ENCODE peak calls at places on chromosomes 1 and 21, in four cellular contexts. P, Q, J and Z are unnamed samples.

GRCh38 chr21:31945576-31945975 is 72.8 kb downstream of the HUNK start:
- DNase-seq in P (no peak), Q (no peak), J (no peak), Z (no peak)

GRCh38 chr1:203495845-203496244 is 1.9 kb downstream of the OPTC start:
- DNase-seq in J (no peak), P (no peak), Q (no peak), Z (no peak)

GRCh38 chr1:229970714-229971113 is 96.3 kb upstream of the GALNT2 start:
- DNase-seq in Q (no peak), P (no peak), J (no peak), Z (no peak)

GRCh38 chr1:116278541-116278866 is 94.5 kb upstream of the ATP1A1 start:
- DNase-seq in Q (no peak), P (no peak), J (no peak), Z (no peak)

GRCh38 chr1:32367912-32368635 is 5.7 kb downstream of the TSSK3 start:
- DNase-seq in Q (no peak), J (no peak), P (no peak), Z (no peak)

GRCh38 chr1:160925652-160926241 is 28.9 kb downstream of the ITLN2 start:
- DNase-seq in P (no peak), Q (no peak), J (no peak), Z (no peak)

GRCh38 chr21:34744801-34745200 is 76.0 kb downstream of the CLIC6 start:
- DNase-seq in Q (no peak), P (no peak), J (no peak), Z (no peak)

GRCh38 chr1:245475961-245476522 is 321.3 kb downstream of the KIF26B start:
- DNase-seq in Q (no peak), J (no peak), P (no peak), Z (no peak)

GRCh38 chr21:32312976-32313375 is 14.3 kb downstream of the MRAP start:
- DNase-seq in J (no peak), Q (no peak), P (no peak), Z (no peak)

GRCh38 chr1:155989242-155989991 is 11.1 kb upstream of the ARHGEF2 start:
- DNase-seq in P (peak; percentile 85), Q (peak; percentile 69), J (peak; percentile 35), Z (peak; percentile 94)

GRCh38 chr21:19553930-19554615 is 1150.5 kb upstream of the TMPRSS15 start:
- DNase-seq in P (no peak), J (no peak), Q (no peak), Z (no peak)

GRCh38 chr1:224340711-224341384 is 10.9 kb upstream of the NVL start:
- DNase-seq in Q (no peak), P (no peak), J (no peak), Z (peak; percentile 86)

GRCh38 chr1:41102208-41102607 is 80.7 kb upstream of the SLFNL1 start:
- DNase-seq in Q (no peak), P (peak; percentile 90), J (no peak), Z (peak; percentile 73)

GRCh38 chr1:158520955-158521665 is 33.1 kb downstream of the OR6Y1 start:
- DNase-seq in Q (no peak), P (no peak), J (no peak), Z (no peak)

GRCh38 chr1:13864760-13865159 is 164.8 kb downstream of the PRDM2 start:
- DNase-seq in J (no peak), P (no peak), Q (no peak), Z (no peak)

GRCh38 chr1:51584021-51584420 is 32.9 kb upstream of the OSBPL9 start:
- DNase-seq in P (no peak), Q (no peak), J (no peak), Z (no peak)

GRCh38 chr1:213643360-213643759 is 344.4 kb upstream of the PROX1 start:
- DNase-seq in J (no peak), Q (no peak), P (no peak), Z (no peak)

GRCh38 chr1:183842817-183843187 is 37.9 kb downstream of the RGL1 start:
- DNase-seq in Q (no peak), J (no peak), P (no peak), Z (no peak)

GRCh38 chr1:183838221-183838620 is 33.3 kb downstream of the RGL1 start:
- DNase-seq in Q (no peak), J (no peak), P (no peak), Z (no peak)

GRCh38 chr1:183841550-183841949 is 36.6 kb downstream of the RGL1 start:
- DNase-seq in P (no peak), J (no peak), Q (no peak), Z (no peak)

GRCh38 chr1:183841950-183842816 is 37.3 kb downstream of the RGL1 start:
- DNase-seq in J (no peak), Q (no peak), P (no peak), Z (no peak)

DNA sequence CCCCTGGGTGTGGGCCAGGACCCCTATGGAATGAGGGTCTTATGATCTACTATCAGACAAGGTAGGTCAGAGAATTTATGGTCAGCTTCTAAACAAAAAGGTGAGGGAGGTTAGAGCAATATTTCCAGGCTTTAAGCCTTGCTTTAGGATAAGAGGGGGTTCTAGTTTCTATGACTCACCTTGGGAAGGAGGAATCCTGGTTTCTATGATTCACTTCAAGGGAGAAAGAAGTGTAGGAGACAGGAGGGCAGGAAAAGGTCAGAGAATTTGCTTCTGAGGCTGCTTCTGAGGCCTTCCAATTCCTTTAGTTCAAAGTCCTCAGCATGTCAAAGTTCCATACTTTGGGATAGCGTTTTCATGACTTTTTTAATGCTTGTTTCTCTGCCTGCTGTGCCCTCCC is 35.2 kb downstream of the RGL1 start:
- DNase-seq in Q (no peak), J (no peak), P (no peak), Z (no peak)
- H3K4me1 ChIP-seq in Q (no peaks in the 10 kb centered on the region), J (peaks cover 29% of the 10 kb centered on the region), P (peaks cover 20% of the 10 kb centered on the region), Z (peaks cover 23% of the 10 kb centered on the region)

GRCh38 chr1:24189528-24189927 is 2.4 kb upstream of the IFNLR1 start:
- DNase-seq in Q (no peak), J (no peak), P (peak; percentile 44), Z (peak; percentile 84)

GRCh38 chr1:24186031-24186710 is 918 bp downstream of the IFNLR1 start:
- DNase-seq in P (peak; percentile 42), Q (no peak), J (no peak), Z (no peak)

GRCh38 chr1:24185056-24185455 is 2.0 kb downstream of the IFNLR1 start:
- DNase-seq in Q (no peak), P (no peak), J (no peak), Z (no peak)

GRCh38 chr1:24186711-24186992 is 437 bp downstream of the IFNLR1 start:
- DNase-seq in Q (no peak), P (no peak), J (no peak), Z (no peak)

DNA sequence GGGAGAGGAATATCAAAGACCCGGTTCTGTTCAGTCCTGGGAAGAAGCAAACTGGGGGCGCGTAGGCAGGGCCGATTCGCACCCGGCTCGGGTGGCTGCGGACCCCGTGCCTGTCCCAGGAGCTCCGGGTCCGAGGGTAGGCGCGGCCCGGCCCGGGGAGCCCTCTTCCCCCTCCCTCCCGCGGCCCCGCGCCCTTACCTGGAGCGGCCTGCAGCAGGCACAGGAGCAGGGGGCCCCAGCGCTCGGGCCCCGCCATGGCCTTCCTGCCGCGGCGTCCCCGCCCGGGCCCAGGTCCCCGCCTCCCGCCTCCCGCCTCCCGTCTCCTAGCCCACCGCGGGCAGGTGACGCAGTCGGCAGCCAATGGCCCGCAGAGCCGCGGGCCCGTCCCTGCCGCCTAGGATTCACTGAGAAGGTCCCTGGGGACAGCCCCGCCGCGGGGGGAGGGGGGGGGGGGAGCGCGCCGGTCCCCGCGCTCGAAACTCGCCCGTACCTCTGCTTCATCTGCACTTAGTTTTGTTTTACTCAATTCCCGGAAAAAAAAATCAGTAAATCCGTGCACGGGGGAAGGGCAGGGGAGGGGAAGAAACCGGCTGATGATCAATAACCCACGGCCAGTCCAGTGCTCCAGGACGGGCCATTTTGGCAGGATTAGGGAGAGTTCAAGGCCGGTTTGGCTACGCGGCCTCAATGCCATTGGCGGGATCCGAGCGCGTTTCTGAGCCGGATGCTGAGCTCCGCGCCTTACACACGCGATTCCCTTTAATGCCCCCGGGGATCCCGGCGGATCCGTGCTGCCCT is at the start of gene IFNLR1:
- DNase-seq in Q (no peak), P (peak; percentile 62), J (no peak), Z (peak; percentile 94)
- TF ChIP-seq POLR2A in Q (no peak), P (no peak), J (peak; percentile 31), Z (no peak)

GRCh38 chr1:71658295-71658694 is 577.5 kb upstream of the ZRANB2 start:
- DNase-seq in Q (no peak), P (no peak), J (no peak), Z (no peak)

GRCh38 chr1:71660417-71660816 is 579.6 kb upstream of the ZRANB2 start:
- DNase-seq in Q (no peak), P (no peak), J (no peak), Z (no peak)

GRCh38 chr1:71653952-71654351 is 573.1 kb upstream of the ZRANB2 start:
- DNase-seq in P (no peak), J (no peak), Q (no peak), Z (no peak)

GRCh38 chr1:71655604-71656003 is 574.8 kb upstream of the ZRANB2 start:
- DNase-seq in Q (no peak), P (no peak), J (no peak), Z (no peak)

DNA sequence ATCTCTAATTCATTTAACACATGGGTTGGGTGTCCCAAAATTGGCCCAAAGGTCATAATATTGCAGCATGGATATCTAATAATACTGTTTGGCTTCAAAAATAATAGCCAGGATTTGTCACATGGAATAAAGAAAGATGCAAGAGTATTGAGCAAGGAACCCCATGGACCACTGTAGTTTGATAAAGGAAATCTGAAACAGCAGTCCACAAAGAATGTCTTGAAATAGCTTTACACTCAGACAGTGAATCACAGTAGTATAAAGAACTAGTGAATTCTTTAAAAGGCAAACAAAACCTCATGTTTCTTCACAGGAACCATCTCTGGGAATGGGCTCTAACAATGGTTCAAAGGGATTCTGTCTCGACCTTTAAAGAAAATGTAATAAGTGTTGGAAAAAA is 576.1 kb upstream of the ZRANB2 start:
- DNase-seq in Q (no peak), P (no peak), J (no peak), Z (no peak)
- H3K4me1 ChIP-seq in Q (no peaks in the 10 kb centered on the region), P (peaks cover 11% of the 10 kb centered on the region), J (peaks cover 9% of the 10 kb centered on the region), Z (no peaks in the 10 kb centered on the region)

GRCh38 chr1:153987621-153988020 is 1.5 kb upstream of the RAB13 start:
- DNase-seq in J (no peak), Q (no peak), P (no peak), Z (no peak)

GRCh38 chr1:153984125-153984899 is 1.8 kb downstream of the RAB13 start:
- DNase-seq in J (no peak), Q (no peak), P (no peak), Z (no peak)

GRCh38 chr1:153985984-153986761 is at the start of gene RAB13:
- DNase-seq in P (peak; percentile 93), Q (peak; percentile 88), J (no peak), Z (peak; percentile 88)

GRCh38 chr1:153990468-153991150 is at the start of gene RPS27:
- DNase-seq in J (peak; percentile 77), Q (peak; percentile 95), P (peak; percentile 96), Z (peak; percentile 92)

DNA sequence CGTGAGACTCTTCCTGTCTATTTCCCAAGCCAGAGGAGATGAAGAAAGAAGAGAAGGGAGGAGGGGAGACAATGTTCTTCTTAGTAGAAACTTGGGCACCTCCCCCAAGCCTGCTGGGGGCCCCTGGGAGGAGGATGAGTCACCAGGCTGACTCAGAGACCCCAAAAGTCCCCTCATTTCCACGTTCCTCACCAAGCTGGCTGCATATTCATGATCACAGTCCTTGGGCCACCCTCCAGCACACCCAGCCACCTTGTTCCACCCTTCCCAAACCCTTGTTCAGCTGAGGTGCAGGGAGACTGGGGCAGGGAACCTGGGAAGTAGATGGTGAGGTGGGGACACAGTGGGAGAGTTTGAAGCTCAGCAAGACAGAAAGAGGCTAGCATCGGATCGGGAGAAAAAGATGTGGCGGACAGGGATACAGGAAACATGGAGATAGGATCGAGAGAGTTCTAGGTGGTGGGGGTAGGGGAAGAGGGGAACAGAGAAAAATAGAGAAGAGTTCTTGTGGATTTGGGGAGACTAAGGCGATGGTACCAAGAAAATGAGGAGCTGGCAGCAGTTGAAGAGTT is 712 bp downstream of the RAB13 start:
- DNase-seq in Q (peak; percentile 74), J (no peak), P (peak; percentile 87), Z (no peak)
- TF ChIP-seq POLR2A in Q (peak; percentile 65), J (no peak), P (no peak), Z (no peak)

GRCh38 chr1:179087665-179088064 is 5.8 kb downstream of the TOR3A start:
- DNase-seq in J (no peak), Q (peak; percentile 42), P (no peak), Z (no peak)
- H3K4me1 ChIP-seq in J (peaks cover 53% of the 10 kb centered on the region), Q (peaks cover 19% of the 10 kb centered on the region), P (peaks cover 27% of the 10 kb centered on the region), Z (peaks cover 91% of the 10 kb centered on the region)